ENCODE peak calls at places on chromosomes 2 and 18, in ten cellular contexts. One of them, this sample, is unnamed.

GRCh38 chr2:241801611-241802420 is 7.2 kb upstream of the NEU4 start:
- DNase-seq in Panc1: no peak
- DNase-seq in AG04450: no peak
- DNase-seq in left ventricle myocardium inferior: peak
- DNase-seq in endodermal cell: peak
- DNase-seq in GM23338: peak
- DNase-seq in MM.1S: no peak
- DNase-seq in astrocyte of the spinal cord: no peak
- DNase-seq in spleen: peak
- DNase-seq in body of pancreas: no peak
- DNase-seq in this sample: no peak

GRCh38 chr2:80395251-80395650 is 90.7 kb upstream of the LRRTM1 start:
- DNase-seq in endodermal cell: no peak
- DNase-seq in astrocyte of the spinal cord: no peak
- DNase-seq in body of pancreas: no peak
- DNase-seq in GM23338: no peak
- DNase-seq in Panc1: no peak
- DNase-seq in MM.1S: no peak
- DNase-seq in left ventricle myocardium inferior: no peak
- DNase-seq in spleen: no peak
- DNase-seq in AG04450: no peak
- DNase-seq in this sample: no peak

GRCh38 chr2:43131051-43131889 is 95.1 kb downstream of the ZFP36L2 start:
- DNase-seq in GM23338: peak
- DNase-seq in endodermal cell: peak
- DNase-seq in AG04450: peak
- DNase-seq in spleen: peak
- DNase-seq in MM.1S: peak
- DNase-seq in left ventricle myocardium inferior: peak
- DNase-seq in astrocyte of the spinal cord: peak
- DNase-seq in Panc1: peak
- DNase-seq in body of pancreas: peak
- DNase-seq in this sample: peak

GRCh38 chr2:64599469-64599868 is 54.2 kb downstream of the SERTAD2 start:
- DNase-seq in Panc1: no peak
- DNase-seq in astrocyte of the spinal cord: no peak
- DNase-seq in left ventricle myocardium inferior: no peak
- DNase-seq in AG04450: no peak
- DNase-seq in spleen: no peak
- DNase-seq in body of pancreas: no peak
- DNase-seq in endodermal cell: no peak
- DNase-seq in GM23338: no peak
- DNase-seq in MM.1S: no peak
- DNase-seq in this sample: no peak

GRCh38 chr2:73812635-73813034 is 16.1 kb upstream of the STAMBP start:
- DNase-seq in MM.1S: no peak
- DNase-seq in AG04450: no peak
- DNase-seq in left ventricle myocardium inferior: no peak
- DNase-seq in astrocyte of the spinal cord: no peak
- DNase-seq in Panc1: no peak
- DNase-seq in spleen: no peak
- DNase-seq in body of pancreas: no peak
- DNase-seq in endodermal cell: no peak
- DNase-seq in GM23338: no peak
- DNase-seq in this sample: no peak

GRCh38 chr2:135685361-135685760 is 56.3 kb upstream of the UBXN4 start:
- DNase-seq in GM23338: no peak
- DNase-seq in Panc1: no peak
- DNase-seq in left ventricle myocardium inferior: no peak
- DNase-seq in body of pancreas: no peak
- DNase-seq in astrocyte of the spinal cord: peak
- DNase-seq in AG04450: no peak
- DNase-seq in MM.1S: no peak
- DNase-seq in spleen: no peak
- DNase-seq in endodermal cell: no peak
- DNase-seq in this sample: peak

GRCh38 chr2:122236152-122236892 is 480.9 kb downstream of the TSN start:
- DNase-seq in MM.1S: no peak
- DNase-seq in astrocyte of the spinal cord: no peak
- DNase-seq in AG04450: no peak
- DNase-seq in Panc1: peak
- DNase-seq in spleen: no peak
- DNase-seq in left ventricle myocardium inferior: no peak
- DNase-seq in endodermal cell: no peak
- DNase-seq in body of pancreas: peak
- DNase-seq in GM23338: no peak
- DNase-seq in this sample: peak

GRCh38 chr2:37468139-37468538 is 123.7 kb downstream of the QPCT start:
- DNase-seq in endodermal cell: no peak
- DNase-seq in spleen: no peak
- DNase-seq in Panc1: no peak
- DNase-seq in AG04450: no peak
- DNase-seq in astrocyte of the spinal cord: peak
- DNase-seq in GM23338: no peak
- DNase-seq in body of pancreas: no peak
- DNase-seq in MM.1S: no peak
- DNase-seq in left ventricle myocardium inferior: no peak
- DNase-seq in this sample: no peak

GRCh38 chr2:42492691-42493467 is 903 bp downstream of the KCNG3 start:
- DNase-seq in MM.1S: no peak
- DNase-seq in left ventricle myocardium inferior: no peak
- DNase-seq in spleen: peak
- DNase-seq in endodermal cell: peak
- DNase-seq in AG04450: no peak
- DNase-seq in astrocyte of the spinal cord: no peak
- DNase-seq in Panc1: no peak
- DNase-seq in body of pancreas: peak
- DNase-seq in GM23338: peak
- DNase-seq in this sample: no peak

GRCh38 chr2:221517362-221518121 is 54.6 kb downstream of the EPHA4 start:
- DNase-seq in body of pancreas: peak
- DNase-seq in Panc1: no peak
- DNase-seq in MM.1S: peak
- DNase-seq in GM23338: no peak
- DNase-seq in AG04450: no peak
- DNase-seq in spleen: peak
- DNase-seq in left ventricle myocardium inferior: no peak
- DNase-seq in astrocyte of the spinal cord: peak
- DNase-seq in endodermal cell: no peak
- DNase-seq in this sample: peak

DNA sequence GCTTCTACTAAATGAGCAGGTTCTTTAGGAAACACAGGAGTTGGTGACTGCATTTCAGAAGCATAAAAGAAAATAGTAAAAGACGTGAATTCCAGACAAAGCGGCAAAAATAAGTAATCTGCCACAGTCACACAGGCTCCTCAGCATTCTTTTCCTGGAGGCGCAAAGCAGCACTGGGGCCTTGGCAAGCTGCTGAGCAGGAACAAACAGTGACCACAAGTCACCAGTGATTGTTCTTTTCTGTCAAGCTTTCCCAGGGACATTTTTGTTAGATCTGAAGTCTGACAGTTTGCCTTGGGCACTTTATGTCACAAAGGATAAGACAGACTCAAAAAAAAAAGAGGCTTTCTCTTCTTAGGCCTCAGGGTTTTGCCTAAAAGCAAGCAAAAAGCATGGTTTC is 216.2 kb downstream of the CDH20 start:
- DNase-seq in MM.1S: no peak
- DNase-seq in left ventricle myocardium inferior: no peak
- DNase-seq in GM23338: no peak
- DNase-seq in Panc1: no peak
- DNase-seq in spleen: no peak
- DNase-seq in body of pancreas: no peak
- DNase-seq in AG04450: no peak
- DNase-seq in endodermal cell: no peak
- DNase-seq in astrocyte of the spinal cord: no peak
- DNase-seq in this sample: no peak
- H3K4me3 ChIP-seq in MM.1S: no peak
- H3K4me3 ChIP-seq in left ventricle myocardium inferior: no peak
- H3K4me3 ChIP-seq in GM23338: no peak
- H3K4me3 ChIP-seq in Panc1: no peak
- H3K4me3 ChIP-seq in spleen: no peak
- H3K4me3 ChIP-seq in body of pancreas: no peak
- H3K4me3 ChIP-seq in AG04450: no peak
- H3K4me3 ChIP-seq in endodermal cell: no peak
- H3K4me3 ChIP-seq in astrocyte of the spinal cord: no peak
- H3K4me3 ChIP-seq in this sample: no peak

DNA sequence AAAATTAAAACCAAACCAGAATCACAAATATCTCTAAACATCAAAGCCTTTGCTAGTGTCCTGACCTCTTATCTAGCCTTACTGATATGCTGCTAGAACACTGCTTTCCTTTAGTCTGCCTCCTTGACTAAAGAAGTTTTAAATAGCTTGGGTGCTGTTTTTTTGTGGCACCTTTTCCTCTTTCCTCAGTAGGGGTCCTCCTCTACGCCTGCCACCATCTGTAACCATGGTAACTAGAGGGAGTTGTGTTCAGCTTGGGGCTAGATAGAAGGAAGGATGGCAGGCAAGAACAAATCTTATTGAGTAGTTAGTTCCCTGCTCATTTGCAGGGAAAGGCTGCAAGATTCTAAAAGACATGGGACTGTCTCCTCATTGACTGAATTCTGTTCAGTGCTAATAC is 86.0 kb downstream of the TAF4B start:
- DNase-seq in GM23338: peak
- DNase-seq in endodermal cell: peak
- DNase-seq in MM.1S: no peak
- DNase-seq in Panc1: no peak
- DNase-seq in left ventricle myocardium inferior: no peak
- DNase-seq in spleen: no peak
- DNase-seq in body of pancreas: no peak
- DNase-seq in astrocyte of the spinal cord: no peak
- DNase-seq in AG04450: no peak
- DNase-seq in this sample: no peak
- TF ChIP-seq CTCF in GM23338: no peak
- TF ChIP-seq CTCF in endodermal cell: no peak
- TF ChIP-seq CTCF in MM.1S: no peak
- TF ChIP-seq CTCF in Panc1: no peak
- TF ChIP-seq CTCF in left ventricle myocardium inferior: no peak
- TF ChIP-seq CTCF in spleen: no peak
- TF ChIP-seq CTCF in body of pancreas: no peak
- TF ChIP-seq CTCF in astrocyte of the spinal cord: no peak
- TF ChIP-seq CTCF in AG04450: no peak
- TF ChIP-seq CTCF in this sample: no peak

GRCh38 chr2:120312076-120312475 is 33.9 kb upstream of the INHBB start:
- DNase-seq in GM23338: no peak
- DNase-seq in left ventricle myocardium inferior: no peak
- DNase-seq in spleen: peak
- DNase-seq in astrocyte of the spinal cord: no peak
- DNase-seq in body of pancreas: no peak
- DNase-seq in MM.1S: no peak
- DNase-seq in AG04450: no peak
- DNase-seq in endodermal cell: no peak
- DNase-seq in Panc1: no peak
- DNase-seq in this sample: no peak

GRCh38 chr2:120314656-120315366 is 31.1 kb upstream of the INHBB start:
- DNase-seq in MM.1S: no peak
- DNase-seq in endodermal cell: no peak
- DNase-seq in spleen: peak
- DNase-seq in left ventricle myocardium inferior: no peak
- DNase-seq in AG04450: no peak
- DNase-seq in Panc1: no peak
- DNase-seq in astrocyte of the spinal cord: no peak
- DNase-seq in GM23338: no peak
- DNase-seq in body of pancreas: no peak
- DNase-seq in this sample: no peak

GRCh38 chr2:120315367-120316033 is 30.4 kb upstream of the INHBB start:
- DNase-seq in left ventricle myocardium inferior: no peak
- DNase-seq in spleen: peak
- DNase-seq in body of pancreas: no peak
- DNase-seq in endodermal cell: no peak
- DNase-seq in astrocyte of the spinal cord: no peak
- DNase-seq in Panc1: no peak
- DNase-seq in AG04450: no peak
- DNase-seq in GM23338: no peak
- DNase-seq in MM.1S: no peak
- DNase-seq in this sample: no peak

GRCh38 chr2:120312861-120313694 is 32.9 kb upstream of the INHBB start:
- DNase-seq in astrocyte of the spinal cord: peak
- DNase-seq in MM.1S: peak
- DNase-seq in GM23338: peak
- DNase-seq in body of pancreas: peak
- DNase-seq in left ventricle myocardium inferior: peak
- DNase-seq in spleen: peak
- DNase-seq in endodermal cell: peak
- DNase-seq in AG04450: peak
- DNase-seq in Panc1: peak
- DNase-seq in this sample: peak

DNA sequence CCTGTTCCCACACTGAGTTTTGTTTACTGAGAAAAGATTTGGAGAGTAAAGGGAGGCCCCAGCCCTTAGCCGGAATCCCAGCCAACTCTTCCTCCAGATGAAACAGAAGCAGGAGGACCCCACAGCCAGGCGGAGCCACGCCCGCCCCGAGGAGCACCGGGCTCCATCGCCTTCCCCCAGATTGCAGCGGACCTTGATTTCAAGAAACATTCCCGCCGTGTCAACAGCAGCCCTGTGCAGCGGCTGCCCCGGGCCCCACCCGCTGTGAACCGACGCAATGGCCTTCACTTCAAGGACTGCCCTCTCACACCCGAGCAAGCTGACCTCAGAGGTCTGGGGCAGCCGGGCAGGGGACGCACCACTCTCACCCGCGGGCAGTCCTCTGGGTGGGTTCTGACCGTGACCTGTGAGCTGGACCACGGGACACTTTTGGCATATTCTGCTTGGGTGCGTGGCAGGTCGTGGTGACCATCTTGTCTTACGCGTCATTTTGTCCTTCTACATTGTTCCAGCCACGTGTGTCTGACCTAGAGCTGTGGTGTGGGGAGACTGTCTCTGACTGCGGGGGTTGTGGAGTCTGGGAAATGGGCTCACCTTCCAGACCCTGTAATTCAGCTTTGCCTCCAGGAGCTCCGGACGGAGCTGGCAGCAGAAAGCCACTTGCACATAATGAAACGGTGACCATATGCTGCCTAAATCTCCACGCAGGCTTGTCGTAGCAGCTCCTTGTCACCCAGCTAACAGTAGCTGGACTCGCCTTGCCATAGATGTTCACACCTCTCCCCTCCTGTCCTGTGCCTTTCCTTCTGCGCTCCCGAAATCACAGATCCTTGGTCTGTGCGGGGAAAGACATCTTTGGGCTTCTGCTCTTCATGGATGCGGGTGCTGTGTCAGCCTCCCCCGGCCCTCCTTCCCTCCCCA is 32.0 kb upstream of the INHBB start:
- DNase-seq in AG04450: no peak
- DNase-seq in astrocyte of the spinal cord: no peak
- DNase-seq in GM23338: no peak
- DNase-seq in endodermal cell: no peak
- DNase-seq in spleen: peak
- DNase-seq in MM.1S: no peak
- DNase-seq in Panc1: no peak
- DNase-seq in left ventricle myocardium inferior: no peak
- DNase-seq in body of pancreas: peak
- DNase-seq in this sample: no peak
- H3K4me3 ChIP-seq in AG04450: peak
- H3K4me3 ChIP-seq in astrocyte of the spinal cord: peak
- H3K4me3 ChIP-seq in GM23338: peak
- H3K4me3 ChIP-seq in endodermal cell: no peak
- H3K4me3 ChIP-seq in spleen: peak
- H3K4me3 ChIP-seq in MM.1S: peak
- H3K4me3 ChIP-seq in Panc1: peak
- H3K4me3 ChIP-seq in left ventricle myocardium inferior: peak
- H3K4me3 ChIP-seq in body of pancreas: no peak
- H3K4me3 ChIP-seq in this sample: peak

GRCh38 chr18:8525692-8526091 is 83.5 kb upstream of the RAB12 start:
- DNase-seq in GM23338: peak
- DNase-seq in MM.1S: no peak
- DNase-seq in astrocyte of the spinal cord: no peak
- DNase-seq in AG04450: no peak
- DNase-seq in body of pancreas: no peak
- DNase-seq in left ventricle myocardium inferior: no peak
- DNase-seq in spleen: no peak
- DNase-seq in Panc1: no peak
- DNase-seq in endodermal cell: peak
- DNase-seq in this sample: no peak
- TF ChIP-seq CTCF in GM23338: peak
- TF ChIP-seq CTCF in MM.1S: no peak
- TF ChIP-seq CTCF in astrocyte of the spinal cord: peak
- TF ChIP-seq CTCF in AG04450: peak
- TF ChIP-seq CTCF in body of pancreas: no peak
- TF ChIP-seq CTCF in left ventricle myocardium inferior: no peak
- TF ChIP-seq CTCF in spleen: no peak
- TF ChIP-seq CTCF in Panc1: peak
- TF ChIP-seq CTCF in endodermal cell: peak
- TF ChIP-seq CTCF in this sample: peak

This sample was measured in bronchial epithelial cell.